ENCODE peak calls at places on chromosomes 3 and 15, in ten cellular contexts. F is tibial artery, Q is HCT116, M is stomach, Z is brain microvascular endothelial cell, U is IMR-90, C is K562, G is cardiac muscle cell, E is A673, X is testis. N is an unnamed sample.

GRCh38 chr15:28192772-28193171 is 93.7 kb upstream of the OCA2 start:
- DNase-seq in F (no peak), Q (no peak), M (no peak), Z (no peak), U (no peak), C (no peak), G (no peak), E (no peak), X (no peak), N (no peak)

GRCh38 chr3:56799251-56799882 is 2.4 kb downstream of the ARHGEF3 start:
- DNase-seq in F (no peak), Q (peak; percentile 49), M (no peak), Z (no peak), U (peak; percentile 63), C (peak; percentile 32), G (peak; percentile 59), E (peak; percentile 51), X (no peak), N (no peak)

GRCh38 chr3:126287536-126288181 is 69.5 kb downstream of the KLF15 start:
- DNase-seq in F (peak; percentile 90), Q (peak; percentile 21), M (peak; percentile 75), Z (peak; percentile 34), U (peak; percentile 28), C (no peak), G (peak; percentile 85), E (peak; percentile 98), X (peak; percentile 64), N (peak; percentile 92)

GRCh38 chr3:188264231-188265213 is 110.6 kb downstream of the LPP start:
- DNase-seq in F (peak; percentile 78), Q (no peak), M (no peak), Z (no peak), U (peak; percentile 73), C (no peak), G (no peak), E (no peak), X (no peak), N (no peak)

GRCh38 chr3:32733631-32734229 is 48.7 kb downstream of the CNOT10 start:
- DNase-seq in F (no peak), Q (peak; percentile 19), M (no peak), Z (peak; percentile 11), U (peak; percentile 44), C (peak; percentile 23), G (peak; percentile 47), E (peak; percentile 57), X (no peak), N (no peak)

GRCh38 chr3:30596161-30596560 is 10.2 kb upstream of the TGFBR2 start:
- DNase-seq in F (no peak), Q (peak; percentile 56), M (no peak), Z (no peak), U (no peak), C (no peak), G (no peak), E (no peak), X (no peak), N (no peak)

GRCh38 chr15:43775411-43775965 is 1.3 kb downstream of the ELL3 start:
- DNase-seq in F (no peak), Q (peak; percentile 85), M (peak; percentile 67), Z (peak; percentile 35), U (peak; percentile 58), C (no peak), G (peak; percentile 51), E (peak; percentile 79), X (peak; percentile 59), N (no peak)

GRCh38 chr3:169215953-169216352 is 447.6 kb downstream of the MECOM start:
- DNase-seq in F (no peak), Q (no peak), M (no peak), Z (no peak), U (no peak), C (no peak), G (no peak), E (no peak), X (no peak), N (no peak)

GRCh38 chr3:193129607-193130006 is 111.4 kb upstream of the PLAAT1 start:
- DNase-seq in F (no peak), Q (no peak), M (no peak), Z (no peak), U (no peak), C (no peak), G (peak; percentile 11), E (no peak), X (no peak), N (no peak)

GRCh38 chr3:58111513-58112184 is 99.1 kb downstream of the DNASE1L3 start:
- DNase-seq in F (no peak), Q (no peak), M (peak; percentile 91), Z (no peak), U (no peak), C (no peak), G (no peak), E (no peak), X (no peak), N (no peak)

GRCh38 chr3:58107597-58107996 is 99.4 kb downstream of the FLNB start:
- DNase-seq in F (no peak), Q (no peak), M (no peak), Z (no peak), U (no peak), C (peak; percentile 13), G (no peak), E (no peak), X (no peak), N (no peak)

GRCh38 chr3:58109752-58110151 is 101.0 kb downstream of the DNASE1L3 start:
- DNase-seq in F (no peak), Q (no peak), M (no peak), Z (no peak), U (no peak), C (no peak), G (no peak), E (no peak), X (no peak), N (no peak)

GRCh38 chr3:58116161-58116955 is 94.4 kb downstream of the DNASE1L3 start:
- DNase-seq in F (no peak), Q (no peak), M (no peak), Z (no peak), U (no peak), C (no peak), G (no peak), E (no peak), X (no peak), N (no peak)

DNA sequence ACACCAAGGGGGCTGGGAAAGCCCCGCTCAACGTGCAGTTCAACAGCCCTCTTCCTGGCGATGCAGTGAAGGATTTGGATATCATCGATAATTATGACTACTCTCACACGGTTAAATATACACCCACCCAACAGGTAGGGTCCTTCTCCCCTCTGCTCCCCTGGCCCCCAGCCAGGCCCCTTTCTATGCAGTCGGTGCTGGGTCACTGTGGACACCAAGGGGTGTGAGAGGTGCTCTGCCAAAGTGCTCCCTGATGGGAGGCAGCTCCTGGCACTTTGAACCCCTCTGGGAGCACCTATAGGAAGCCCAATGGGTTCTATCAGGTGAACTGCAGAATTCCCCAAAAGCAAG is 98.6 kb downstream of the DNASE1L3 start:
- DNase-seq in F (no peak), Q (no peak), M (no peak), Z (no peak), U (no peak), C (no peak), G (no peak), E (no peak), X (no peak), N (no peak)
- H3K4me3 ChIP-seq in F (no peak overlapping the region), Q (no peak overlapping the region), M (no peak overlapping the region), Z (no peak overlapping the region), U (no peak overlapping the region), C (no peak overlapping the region), G (no peak overlapping the region), E (no peak overlapping the region), X (no peak overlapping the region), N (no peak overlapping the region)

GRCh38 chr15:42727740-42728355 is 9.1 kb downstream of the CDAN1 start:
- DNase-seq in F (no peak), Q (no peak), M (peak; percentile 35), Z (no peak), U (no peak), C (no peak), G (no peak), E (no peak), X (no peak), N (no peak)

GRCh38 chr15:42730135-42730534 is 6.8 kb downstream of the CDAN1 start:
- DNase-seq in F (no peak), Q (no peak), M (no peak), Z (no peak), U (no peak), C (no peak), G (no peak), E (no peak), X (no peak), N (no peak)

GRCh38 chr15:42728975-42729374 is 8.0 kb downstream of the CDAN1 start:
- DNase-seq in F (no peak), Q (no peak), M (no peak), Z (no peak), U (no peak), C (no peak), G (no peak), E (no peak), X (no peak), N (no peak)

GRCh38 chr15:42729409-42729808 is 7.5 kb downstream of the CDAN1 start:
- DNase-seq in F (no peak), Q (no peak), M (no peak), Z (no peak), U (no peak), C (no peak), G (no peak), E (no peak), X (no peak), N (no peak)

GRCh38 chr15:42728562-42728961 is 8.4 kb downstream of the CDAN1 start:
- DNase-seq in F (no peak), Q (no peak), M (no peak), Z (no peak), U (no peak), C (no peak), G (no peak), E (no peak), X (no peak), N (no peak)
- H3K36me3 ChIP-seq in F (peaks cover 98% of the 10 kb centered on the region), Q (peaks cover 43% of the 10 kb centered on the region), M (peaks cover 100% of the 10 kb centered on the region), Z (peaks cover 61% of the 10 kb centered on the region), U (peaks cover 82% of the 10 kb centered on the region), C (peaks cover 96% of the 10 kb centered on the region), G (peaks cover 57% of the 10 kb centered on the region), E (peaks cover 86% of the 10 kb centered on the region), X (no peaks in the 10 kb centered on the region), N (peaks cover 100% of the 10 kb centered on the region)

DNA sequence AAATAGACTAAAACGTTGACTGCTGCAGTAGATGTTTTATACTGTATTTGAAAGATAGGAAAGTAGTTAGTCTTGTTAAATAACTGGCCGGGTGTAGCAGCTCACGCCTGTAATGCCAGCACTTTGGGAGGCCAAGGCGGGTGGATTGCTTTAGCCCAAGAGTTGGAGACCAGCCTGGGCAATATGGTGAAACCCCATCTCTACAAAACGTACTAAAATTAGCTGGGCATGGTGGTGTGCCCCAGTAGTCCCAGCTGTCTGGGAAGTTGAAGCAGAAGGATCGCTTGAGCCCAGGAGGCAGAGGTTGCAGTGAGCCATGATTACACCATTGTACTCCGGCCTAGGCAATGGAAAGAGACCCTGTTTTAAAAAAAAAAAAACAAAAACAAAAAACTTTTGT is 60.5 kb upstream of the ULK4 start:
- DNase-seq in F (no peak), Q (no peak), M (no peak), Z (no peak), U (no peak), C (no peak), G (no peak), E (no peak), X (no peak), N (no peak)
- H3K27ac ChIP-seq in F (peak overlapping the region; percentile 19), Q (no peak overlapping the region), M (no peak overlapping the region), Z (no peak overlapping the region), U (no peak overlapping the region), C (no peak overlapping the region), G (no peak overlapping the region), E (no peak overlapping the region), X (no peak overlapping the region), N (peak overlapping the region; percentile 60)

GRCh38 chr3:21105784-21106183 is 645.2 kb downstream of the ZNF385D start:
- DNase-seq in F (no peak), Q (no peak), M (no peak), Z (no peak), U (no peak), C (no peak), G (no peak), E (no peak), X (no peak), N (no peak)

GRCh38 chr3:21109056-21109455 is 642.0 kb downstream of the ZNF385D start:
- DNase-seq in F (no peak), Q (no peak), M (no peak), Z (no peak), U (no peak), C (no peak), G (no peak), E (no peak), X (no peak), N (no peak)
- H3K4me3 ChIP-seq in F (no peak overlapping the region), Q (no peak overlapping the region), M (no peak overlapping the region), Z (no peak overlapping the region), U (no peak overlapping the region), C (no peak overlapping the region), G (no peak overlapping the region), E (no peak overlapping the region), X (no peak overlapping the region), N (no peak overlapping the region)